ENCODE peak calls at places on chromosomes 1 and 21, in five cellular contexts. T, Z, M, X and S are unnamed samples.

GRCh38 chr1:107664882-107665871 is 299.8 kb downstream of the VAV3 start:
- DNase-seq in T (no peak), Z (no peak), M (no peak), X (no peak), S (no peak)

GRCh38 chr1:117698398-117699160 is 92.7 kb downstream of the TENT5C start:
- DNase-seq in T (no peak), Z (no peak), M (no peak), X (no peak), S (no peak)

GRCh38 chr1:116817582-116818064 is 63.4 kb downstream of the CD2 start:
- DNase-seq in T (no peak), Z (peak; percentile 63), M (no peak), X (peak; percentile 67), S (no peak)

GRCh38 chr1:17606826-17607440 is 67.4 kb downstream of the ARHGEF10L start:
- DNase-seq in T (peak; percentile 68), Z (peak; percentile 35), M (peak; percentile 55), X (peak; percentile 13), S (no peak)

GRCh38 chr1:87329756-87330200 is 1.1 kb downstream of the LMO4 start:
- DNase-seq in T (no peak), Z (peak; percentile 38), M (no peak), X (no peak), S (no peak)

GRCh38 chr21:45091540-45092322 is 17.4 kb downstream of the ADARB1 start:
- DNase-seq in T (no peak), Z (no peak), M (no peak), X (no peak), S (no peak)

GRCh38 chr21:27424601-27425000 is 457.7 kb upstream of the ADAMTS5 start:
- DNase-seq in T (no peak), Z (peak; percentile 80), M (no peak), X (no peak), S (no peak)

GRCh38 chr1:12620142-12620865 is 2.3 kb upstream of the DHRS3 start:
- DNase-seq in T (no peak), Z (no peak), M (no peak), X (no peak), S (no peak)

GRCh38 chr1:198937231-198938031 is 298.6 kb downstream of the PTPRC start:
- DNase-seq in T (peak; percentile 93), Z (peak; percentile 92), M (peak; percentile 40), X (peak; percentile 18), S (peak; percentile 85)

GRCh38 chr21:42706765-42707164 is 53.3 kb downstream of the PDE9A start:
- DNase-seq in T (no peak), Z (no peak), M (no peak), X (no peak), S (no peak)

GRCh38 chr1:215766521-215766920 is 199.4 kb downstream of the KCTD3 start:
- DNase-seq in T (no peak), Z (no peak), M (no peak), X (no peak), S (no peak)

GRCh38 chr1:54051936-54052469 is 1.0 kb downstream of the TMEM59 start:
- DNase-seq in T (no peak), Z (no peak), M (peak; percentile 19), X (no peak), S (no peak)

GRCh38 chr1:10856863-10857598 is 60.6 kb upstream of the CASZ1 start:
- DNase-seq in T (no peak), Z (no peak), M (no peak), X (no peak), S (no peak)

GRCh38 chr1:245467804-245468203 is 313.0 kb downstream of the KIF26B start:
- DNase-seq in T (no peak), Z (no peak), M (no peak), X (no peak), S (no peak)